ENCODE peak calls at places on chromosomes 12 and 14, in six cellular contexts. M, G, C, V, B and X are unnamed samples.

GRCh38 chr12:75632452-75632851 is 121.0 kb upstream of the KRR1 start:
- DNase-seq in M (no peak), G (no peak), B (no peak), C (no peak), V (no peak), X (no peak)

GRCh38 chr12:53053223-53054111 is 3.6 kb downstream of the TNS2 start:
- DNase-seq in G (no peak), B (peak; percentile 56), V (peak; percentile 53), M (no peak), C (no peak), X (peak; percentile 52)

GRCh38 chr12:101935769-101936741 is 58.7 kb downstream of the DRAM1 start:
- DNase-seq in G (no peak), C (no peak), V (no peak), M (peak; percentile 73), B (no peak), X (no peak)

GRCh38 chr12:46661161-46661845 is 164.5 kb downstream of the SLC38A4 start:
- DNase-seq in B (no peak), C (no peak), M (peak; percentile 42), G (peak; percentile 8), V (no peak), X (no peak)

GRCh38 chr14:100900837-100901390 is 2.6 kb downstream of the RTL1 start:
- DNase-seq in C (no peak), V (no peak), B (no peak), M (no peak), G (no peak), X (no peak)

GRCh38 chr14:68173227-68173972 is 353.8 kb downstream of the RAD51B start:
- DNase-seq in V (no peak), M (no peak), G (no peak), B (no peak), C (no peak), X (no peak)

GRCh38 chr12:24057920-24058476 is 108.5 kb upstream of the SOX5 start:
- DNase-seq in M (no peak), B (no peak), C (no peak), V (no peak), G (no peak), X (no peak)

GRCh38 chr12:120710805-120711296 is 593 bp downstream of the UNC119B start:
- DNase-seq in V (peak; percentile 31), G (no peak), B (peak; percentile 17), M (no peak), C (no peak), X (no peak)

GRCh38 chr12:42421844-42422779 is 96.1 kb downstream of the PPHLN1 start:
- DNase-seq in V (no peak), B (no peak), M (no peak), C (no peak), G (no peak), X (no peak)

GRCh38 chr12:30836656-30837445 is 82.1 kb upstream of the CAPRIN2 start:
- DNase-seq in C (no peak), B (no peak), G (no peak), M (no peak), V (no peak), X (no peak)

GRCh38 chr12:79911889-79912656 is 22.8 kb downstream of the PPP1R12A start:
- DNase-seq in G (no peak), C (no peak), B (no peak), M (no peak), V (no peak), X (no peak)

GRCh38 chr12:82810568-82810967 is 123.9 kb downstream of the TMTC2 start:
- DNase-seq in V (no peak), M (no peak), C (no peak), B (no peak), G (no peak), X (no peak)

GRCh38 chr14:65252471-65253255 is 150.3 kb upstream of the MAX start:
- DNase-seq in V (no peak), M (no peak), C (no peak), B (no peak), G (no peak), X (no peak)

GRCh38 chr14:103101257-103101963 is 6.9 kb downstream of the EXOC3L4 start:
- DNase-seq in G (no peak), V (no peak), M (no peak), B (no peak), C (no peak), X (no peak)

GRCh38 chr12:113462880-113463745 is 8.6 kb downstream of the LHX5 start:
- DNase-seq in V (no peak), B (no peak), M (no peak), C (no peak), G (no peak), X (no peak)

GRCh38 chr14:24376448-24377070 is 8.6 kb downstream of the NFATC4 start:
- DNase-seq in G (no peak), B (no peak), C (no peak), M (no peak), V (no peak), X (no peak)